ENCODE peak calls at places on chromosomes 2 and 18, in seven cellular contexts. E, T, I, B, W, N and H are unnamed samples.
A peak's percentile ranks its signal among the peaks of the same experiment; 100 is the strongest.

GRCh38 chr2:9844581-9844980 is 1.3 kb downstream of the TAF1B start:
- DNase-seq in T (no peak), B (no peak), I (no peak), E (no peak), W (peak; percentile 51), N (no peak), H (no peak)

GRCh38 chr2:229096667-229097066 is 174.4 kb downstream of the PID1 start:
- DNase-seq in W (no peak), N (no peak), I (no peak), T (no peak), B (no peak), E (no peak), H (no peak)

GRCh38 chr2:200784215-200784614 is 27.5 kb upstream of the BZW1 start:
- DNase-seq in W (no peak), B (no peak), T (no peak), I (no peak), E (no peak), N (no peak), H (no peak)

GRCh38 chr2:28274911-28275685 is 117.6 kb upstream of the FOSL2 start:
- DNase-seq in B (peak; percentile 18), N (no peak), I (no peak), W (no peak), T (no peak), E (peak; percentile 79), H (no peak)

GRCh38 chr2:187878096-187878495 is 323.9 kb upstream of the TFPI start:
- DNase-seq in T (no peak), N (no peak), B (no peak), I (no peak), E (no peak), W (no peak), H (no peak)

GRCh38 chr2:112793449-112793978 is 9.2 kb upstream of the IL1A start:
- DNase-seq in W (no peak), E (no peak), I (no peak), N (no peak), T (no peak), B (no peak), H (no peak)

GRCh38 chr18:54742654-54743053 is 85.6 kb upstream of the RAB27B start:
- DNase-seq in E (no peak), T (no peak), B (no peak), W (no peak), N (no peak), I (no peak), H (no peak)

GRCh38 chr2:242075683-242076082 is 206.2 kb downstream of the RTP5 start:
- DNase-seq in N (no peak), W (no peak), B (no peak), E (peak; percentile 7), I (no peak), T (no peak), H (no peak)

GRCh38 chr2:109345091-109345490 is 216.1 kb downstream of the SH3RF3 start:
- DNase-seq in B (no peak), I (no peak), E (no peak), T (no peak), N (no peak), W (no peak), H (no peak)

GRCh38 chr2:162153608-162154224 is 1.7 kb upstream of the GCG start:
- DNase-seq in T (peak; percentile 56), I (peak; percentile 44), E (peak; percentile 52), B (peak; percentile 12), W (no peak), N (peak; percentile 72), H (no peak)

GRCh38 chr2:17059452-17059851 is 393.8 kb upstream of the CYRIA start:
- DNase-seq in W (no peak), E (no peak), N (no peak), T (no peak), I (no peak), B (no peak), H (no peak)

GRCh38 chr18:63961430-63961980 is 8.4 kb upstream of the SERPINB8 start:
- DNase-seq in N (no peak), B (no peak), E (no peak), W (no peak), I (no peak), T (no peak), H (no peak)

GRCh38 chr2:105537466-105537865 is 138.6 kb upstream of the FHL2 start:
- DNase-seq in E (no peak), T (no peak), N (peak; percentile 19), I (no peak), B (no peak), W (no peak), H (no peak)

GRCh38 chr2:237747189-237747588 is 51.4 kb upstream of the RBM44 start:
- DNase-seq in T (no peak), N (no peak), W (no peak), E (no peak), B (no peak), I (no peak), H (no peak)

GRCh38 chr18:51151568-51152511 is 45.6 kb downstream of the MEX3C start:
- DNase-seq in B (no peak), N (no peak), T (no peak), E (no peak), I (no peak), W (no peak), H (no peak)

GRCh38 chr18:76447268-76447890 is 47.7 kb downstream of the ZNF516 start:
- DNase-seq in T (no peak), I (no peak), N (no peak), E (no peak), B (no peak), W (no peak), H (no peak)

GRCh38 chr2:236184701-236185100 is 16.5 kb upstream of the GBX2 start:
- DNase-seq in T (no peak), W (no peak), E (no peak), I (no peak), N (no peak), B (no peak), H (no peak)

GRCh38 chr2:239871481-239872435 is 153.4 kb downstream of the NDUFA10 start:
- DNase-seq in T (no peak), B (no peak), N (peak; percentile 38), W (no peak), I (no peak), E (no peak), H (no peak)

GRCh38 chr2:109448946-109449788 is 164.6 kb downstream of the SEPTIN10 start:
- DNase-seq in T (no peak), W (no peak), N (no peak), E (peak; percentile 8), I (peak; percentile 55), B (no peak), H (peak; percentile 49)

GRCh38 chr2:50650398-50650810 is 381.5 kb downstream of the NRXN1 start:
- DNase-seq in I (no peak), B (no peak), W (no peak), N (no peak), T (no peak), E (no peak), H (no peak)

GRCh38 chr2:17736989-17737388 is 16.6 kb downstream of the SMC6 start:
- DNase-seq in I (no peak), B (no peak), W (no peak), T (no peak), E (no peak), N (no peak), H (no peak)

GRCh38 chr18:40867452-40867851 is 1087.6 kb upstream of the PIK3C3 start:
- DNase-seq in E (no peak), B (no peak), T (no peak), W (no peak), N (no peak), I (no peak), H (no peak)

GRCh38 chr2:96734899-96735585 is 4.8 kb downstream of the LMAN2L start:
- DNase-seq in E (no peak), N (no peak), B (no peak), I (no peak), W (no peak), T (no peak), H (no peak)

GRCh38 chr2:133658020-133658903 is 90.0 kb upstream of the NCKAP5 start:
- DNase-seq in I (no peak), B (no peak), N (no peak), W (no peak), E (no peak), T (no peak), H (no peak)

GRCh38 chr2:133655565-133656113 is 87.4 kb upstream of the NCKAP5 start:
- DNase-seq in I (no peak), W (no peak), B (no peak), N (no peak), T (no peak), E (no peak), H (no peak)

GRCh38 chr2:133653116-133653515 is 84.9 kb upstream of the NCKAP5 start:
- DNase-seq in E (no peak), N (no peak), I (no peak), W (no peak), T (no peak), B (no peak), H (no peak)

GRCh38 chr2:133660511-133660910 is 92.2 kb upstream of the NCKAP5 start:
- DNase-seq in B (no peak), E (no peak), I (no peak), W (no peak), N (no peak), T (no peak), H (no peak)

DNA sequence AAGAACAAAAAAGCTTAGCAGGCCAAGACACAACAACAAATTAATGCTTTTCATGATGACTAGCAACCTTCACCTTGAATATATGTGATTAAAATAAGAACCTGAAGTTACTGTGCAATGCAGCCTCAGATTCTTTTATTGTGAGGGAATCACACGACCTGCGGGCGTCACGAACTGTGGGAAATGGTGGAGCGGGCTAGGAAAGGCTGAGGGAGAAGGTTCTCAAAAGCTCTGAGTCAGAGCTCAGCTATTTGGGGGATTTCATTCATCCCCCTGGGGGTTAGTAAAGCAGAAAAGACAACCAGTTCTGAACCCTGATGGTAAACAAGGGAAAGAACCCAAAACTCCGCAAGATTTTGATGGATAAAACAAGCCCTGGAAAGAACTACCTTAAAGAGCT is 89.3 kb upstream of the NCKAP5 start:
- DNase-seq in N (no peak), T (no peak), W (no peak), E (no peak), I (no peak), B (no peak), H (no peak)
- TF ChIP-seq JUND in N (peak; percentile 54), T (no peak), W (no peak), E (no peak), I (no peak), B (no peak), H (no peak)

GRCh38 chr2:191321861-191322662 is 76.9 kb downstream of the MYO1B start:
- DNase-seq in T (no peak), B (no peak), I (peak; percentile 45), E (peak; percentile 21), W (no peak), N (peak; percentile 59), H (no peak)
- TF ChIP-seq JUND in T (no peak), B (no peak), I (no peak), E (no peak), W (no peak), N (no peak), H (no peak)

DNA sequence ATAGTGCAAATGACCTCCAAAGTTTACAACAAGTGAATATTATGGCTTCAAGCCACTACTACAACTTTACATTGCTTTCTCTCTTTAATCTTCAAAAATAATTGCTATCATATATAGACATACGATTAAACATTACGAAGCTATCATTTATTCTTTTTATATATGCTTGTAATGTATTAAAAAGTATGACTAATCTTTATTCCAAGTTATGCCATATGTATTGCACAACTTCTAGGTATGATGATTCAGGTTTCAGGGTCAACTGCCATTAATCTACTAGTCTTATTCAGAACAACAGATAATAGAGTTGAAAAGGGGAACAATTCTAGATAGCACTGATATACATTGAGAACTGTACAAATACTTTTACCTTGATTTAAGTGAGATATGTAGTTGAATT is 506.2 kb upstream of the TMEFF2 start:
- DNase-seq in I (no peak), B (no peak), E (no peak), W (no peak), T (no peak), N (no peak), H (no peak)
- TF ChIP-seq JUND in I (no peak), B (no peak), E (no peak), W (no peak), T (no peak), N (no peak), H (no peak)

GRCh38 chr2:179900655-179901054 is 39.2 kb upstream of the ZNF385B start:
- DNase-seq in I (no peak), T (no peak), N (no peak), E (no peak), W (no peak), B (no peak), H (no peak)
- TF ChIP-seq JUND in I (no peak), T (no peak), N (no peak), E (no peak), W (no peak), B (no peak), H (no peak)